ENCODE peak calls at places on chromosomes 7 and 10, in eight cellular contexts. O, W, M, T, X, K, V and U are unnamed samples.

GRCh38 chr10:71920540-71921318 is 43.5 kb upstream of the CHST3 start:
- DNase-seq in X (no peak), V (no peak), T (no peak), M (peak; percentile 82), K (no peak), W (peak; percentile 45), O (no peak), U (no peak)

GRCh38 chr7:146176790-146177189 is 60.2 kb downstream of the CNTNAP2 start:
- DNase-seq in X (no peak), K (no peak), V (no peak), T (peak; percentile 65), M (no peak), O (no peak), W (no peak), U (no peak)

GRCh38 chr7:68014031-68014774 is 1017.6 kb downstream of the TYW1 start:
- DNase-seq in V (no peak), T (no peak), K (no peak), M (no peak), X (no peak), O (no peak), W (no peak), U (no peak)

GRCh38 chr7:25260862-25261454 is 32.7 kb upstream of the NPVF start:
- DNase-seq in T (no peak), W (peak; percentile 79), M (peak; percentile 17), O (peak; percentile 24), K (no peak), V (no peak), X (no peak), U (peak; percentile 5)

GRCh38 chr7:57426629-57427003 is 23.4 kb upstream of the ZNF716 start:
- DNase-seq in V (no peak), K (no peak), W (no peak), M (no peak), X (no peak), O (no peak), T (no peak), U (no peak)

GRCh38 chr10:59839576-59839975 is 66.8 kb downstream of the CCDC6 start:
- DNase-seq in M (peak; percentile 40), K (no peak), W (peak; percentile 28), O (no peak), V (no peak), X (no peak), T (no peak), U (peak; percentile 73)

GRCh38 chr7:48170506-48170905 is 752 bp upstream of the ABCA13 start:
- DNase-seq in M (no peak), W (no peak), V (no peak), K (no peak), O (no peak), T (no peak), X (no peak), U (no peak)

GRCh38 chr7:49020145-49020544 is 95.8 kb downstream of the CDC14C start:
- DNase-seq in O (no peak), T (no peak), V (no peak), M (no peak), W (no peak), K (no peak), X (no peak), U (no peak)

GRCh38 chr7:116236020-116236630 is 25.8 kb downstream of the TES start:
- DNase-seq in W (peak; percentile 72), X (peak; percentile 22), T (peak; percentile 56), V (no peak), K (peak; percentile 15), O (peak; percentile 22), M (peak; percentile 70), U (no peak)

GRCh38 chr7:25985196-25985595 is 166.8 kb upstream of the NFE2L3 start:
- DNase-seq in T (no peak), V (no peak), O (no peak), W (no peak), K (no peak), M (no peak), X (no peak), U (no peak)

GRCh38 chr7:2864999-2865670 is 21.0 kb upstream of the GNA12 start:
- DNase-seq in X (peak; percentile 47), K (peak; percentile 47), M (peak; percentile 70), O (peak; percentile 78), W (peak; percentile 75), T (peak; percentile 79), V (peak; percentile 72), U (peak; percentile 74)

GRCh38 chr7:106126170-106126938 is 14.2 kb upstream of the SYPL1 start:
- DNase-seq in K (no peak), T (no peak), V (no peak), X (peak; percentile 23), M (peak; percentile 53), O (no peak), W (peak; percentile 71), U (no peak)

GRCh38 chr10:128186959-128187787 is 61.0 kb upstream of the MKI67 start:
- DNase-seq in K (no peak), X (no peak), T (no peak), V (no peak), O (no peak), M (no peak), W (no peak), U (no peak)

GRCh38 chr7:132116369-132116768 is 459.9 kb downstream of the PLXNA4 start:
- DNase-seq in V (no peak), W (no peak), O (no peak), X (no peak), M (peak; percentile 41), T (no peak), K (no peak), U (no peak)

GRCh38 chr10:45552476-45552875 is 120.1 kb downstream of the ZFAND4 start:
- DNase-seq in V (no peak), W (no peak), O (no peak), X (no peak), M (no peak), T (no peak), K (no peak), U (no peak)

GRCh38 chr10:44386546-44387052 is 1.7 kb upstream of the CXCL12 start:
- DNase-seq in O (peak; percentile 66), T (peak; percentile 89), K (no peak), W (peak; percentile 86), V (peak; percentile 74), M (peak; percentile 46), X (no peak), U (peak; percentile 93)

GRCh38 chr10:112959207-112959838 is 9.3 kb downstream of the TCF7L2 start:
- DNase-seq in T (peak; percentile 25), X (no peak), K (no peak), V (no peak), M (peak; percentile 50), W (peak; percentile 65), O (no peak), U (no peak)

GRCh38 chr7:123715198-123715597 is 33.6 kb downstream of the WASL start:
- DNase-seq in T (no peak), O (no peak), V (no peak), X (no peak), M (no peak), K (no peak), W (no peak), U (no peak)

GRCh38 chr10:103657061-103657591 is 163.6 kb downstream of the NEURL1 start:
- DNase-seq in M (no peak), X (no peak), K (no peak), O (no peak), W (no peak), V (no peak), T (no peak), U (no peak)

GRCh38 chr10:2460846-2461245 is 606.5 kb upstream of the PFKP start:
- DNase-seq in V (no peak), T (no peak), X (no peak), W (no peak), K (no peak), O (no peak), M (no peak), U (no peak)

GRCh38 chr10:91621483-91622113 is 11.3 kb downstream of the PPP1R3C start:
- DNase-seq in T (no peak), K (no peak), W (peak; percentile 45), X (no peak), V (no peak), M (no peak), O (no peak), U (no peak)

GRCh38 chr10:58435297-58435696 is 50.1 kb downstream of the TFAM start:
- DNase-seq in X (no peak), T (no peak), V (peak; percentile 81), O (no peak), W (peak; percentile 96), M (peak; percentile 97), K (no peak), U (peak; percentile 68)

GRCh38 chr10:725786-726185 is 36.3 kb upstream of the DIP2C start:
- DNase-seq in K (no peak), M (no peak), V (no peak), O (no peak), W (no peak), T (no peak), X (no peak), U (no peak)

GRCh38 chr7:90251304-90251635 is 6.3 kb downstream of the CFAP69 start:
- DNase-seq in W (no peak), T (no peak), M (no peak), O (no peak), K (no peak), X (no peak), V (no peak), U (no peak)

GRCh38 chr10:11331706-11332105 is 279.7 kb downstream of the USP6NL start:
- DNase-seq in X (no peak), O (no peak), V (no peak), K (no peak), M (no peak), T (no peak), W (peak; percentile 31), U (no peak)

GRCh38 chr10:78470267-78471103 is 436.8 kb downstream of the RPS24 start:
- DNase-seq in M (peak; percentile 27), X (no peak), W (no peak), T (no peak), V (no peak), O (no peak), K (no peak), U (no peak)